ENCODE peak calls at places on chromosomes 13 and 19, in seven cellular contexts. M is lower leg skin, E is posterior vena cava, B is HEK293T, T is colonic mucosa, R is cardiac septum, D is GM03348. Z is an unnamed sample.

GRCh38 chr19:834216-834615 is 6.6 kb downstream of the AZU1 start:
- DNase-seq in E (no peak), M (no peak), R (no peak), D (no peak), B (no peak), T (no peak), Z (no peak)

GRCh38 chr13:45468676-45469075 is 3.9 kb downstream of the COG3 start:
- DNase-seq in B (no peak), D (no peak), R (no peak), T (peak), E (no peak), M (no peak), Z (no peak)

GRCh38 chr13:44870456-44870929 is 118.8 kb downstream of the NUFIP1 start:
- DNase-seq in R (no peak), E (no peak), T (peak), D (no peak), B (no peak), M (peak), Z (no peak)

GRCh38 chr13:35840991-35841604 is 290.1 kb downstream of the DCLK1 start:
- DNase-seq in R (no peak), T (no peak), D (no peak), E (no peak), M (no peak), B (no peak), Z (no peak)

GRCh38 chr13:41706189-41706588 is 248.8 kb downstream of the RGCC start:
- DNase-seq in M (no peak), B (no peak), E (no peak), R (no peak), T (no peak), D (no peak), Z (no peak)

GRCh38 chr19:19429361-19429760 is 23.9 kb downstream of the GATAD2A start:
- DNase-seq in D (no peak), M (no peak), B (no peak), T (no peak), R (no peak), E (no peak), Z (no peak)

GRCh38 chr19:39160889-39161672 is 35.5 kb downstream of the PAK4 start:
- DNase-seq in B (no peak), D (no peak), R (no peak), M (no peak), E (no peak), T (no peak), Z (no peak)

GRCh38 chr19:8500158-8500557 is 2.3 kb downstream of the PRAM1 start:
- DNase-seq in T (no peak), D (no peak), B (no peak), E (no peak), R (no peak), M (no peak), Z (peak)

GRCh38 chr19:56765107-56765506 is 75.4 kb downstream of the PEG3 start:
- DNase-seq in B (no peak), R (peak), E (peak), T (peak), D (no peak), M (no peak), Z (peak)

GRCh38 chr19:5143471-5144411 is 174.8 kb downstream of the KDM4B start:
- DNase-seq in R (no peak), M (no peak), E (peak), D (no peak), T (no peak), B (no peak), Z (no peak)

GRCh38 chr19:56309511-56310185 is 5.0 kb downstream of the ZSCAN5A start:
- DNase-seq in T (peak), E (peak), B (peak), R (peak), D (peak), M (no peak), Z (peak)

GRCh38 chr19:54792814-54793213 is 10.6 kb upstream of the KIR2DL4 start:
- DNase-seq in E (no peak), B (no peak), D (no peak), R (no peak), M (no peak), T (no peak), Z (no peak)

GRCh38 chr19:43634516-43634876 is 5.2 kb downstream of the CADM4 start:
- DNase-seq in R (no peak), T (no peak), D (no peak), B (no peak), M (no peak), E (no peak), Z (no peak)

GRCh38 chr19:42132851-42133528 is 744 bp upstream of the POU2F2 start:
- DNase-seq in T (peak), E (peak), M (peak), D (peak), R (peak), B (peak), Z (peak)

GRCh38 chr13:112104873-112105234 is 37.9 kb downstream of the SOX1 start:
- DNase-seq in M (no peak), E (no peak), R (no peak), D (no peak), T (no peak), B (no peak), Z (no peak)

GRCh38 chr13:106113796-106114195 is 421.7 kb downstream of the EFNB2 start:
- DNase-seq in R (no peak), E (no peak), T (no peak), D (no peak), B (no peak), M (no peak), Z (no peak)

GRCh38 chr19:46426506-46427162 is 2.1 kb downstream of the PNMA8C start:
- DNase-seq in B (no peak), R (no peak), E (no peak), T (peak), D (peak), M (no peak), Z (no peak)

GRCh38 chr13:102487330-102487729 is 85.5 kb upstream of the FGF14 start:
- DNase-seq in M (no peak), R (no peak), D (no peak), E (no peak), T (no peak), B (no peak), Z (no peak)

GRCh38 chr13:61670384-61671161 is 254.9 kb upstream of the PCDH20 start:
- DNase-seq in B (no peak), E (no peak), D (no peak), R (no peak), T (no peak), M (no peak), Z (no peak)

GRCh38 chr13:113548171-113548641 is 36.3 kb upstream of the TFDP1 start:
- DNase-seq in M (peak), B (no peak), E (peak), D (no peak), R (peak), T (peak), Z (peak)

GRCh38 chr19:12833747-12834417 is 497 bp downstream of the RTBDN start:
- DNase-seq in E (no peak), M (no peak), D (peak), R (no peak), T (peak), B (peak), Z (peak)

GRCh38 chr13:27264181-27264580 is 6.4 kb upstream of the RASL11A start:
- DNase-seq in T (no peak), E (no peak), R (no peak), B (no peak), D (peak), M (no peak), Z (no peak)

GRCh38 chr19:38233740-38234251 is 9.8 kb upstream of the DPF1 start:
- DNase-seq in R (peak), M (peak), B (peak), T (peak), D (peak), E (peak), Z (peak)

GRCh38 chr19:47447470-47448359 is 24.0 kb downstream of the SLC8A2 start:
- DNase-seq in D (peak), T (peak), M (no peak), E (no peak), R (no peak), B (peak), Z (no peak)

GRCh38 chr19:33396701-33397535 is 23.4 kb downstream of the CEBPG start:
- DNase-seq in M (no peak), E (peak), D (no peak), B (no peak), T (no peak), R (peak), Z (peak)

GRCh38 chr19:14480695-14481069 is 5.5 kb upstream of the PTGER1 start:
- DNase-seq in E (no peak), R (no peak), B (no peak), M (no peak), T (no peak), D (no peak), Z (no peak)

GRCh38 chr19:1206733-1207301 is 1.2 kb downstream of the STK11 start:
- DNase-seq in M (no peak), D (no peak), R (no peak), T (peak), E (peak), B (no peak), Z (no peak)

GRCh38 chr13:106028916-106029315 is 506.5 kb downstream of the EFNB2 start:
- DNase-seq in R (no peak), D (no peak), T (no peak), B (no peak), E (no peak), M (no peak), Z (no peak)

GRCh38 chr13:26772531-26772930 is 11.9 kb upstream of the GPR12 start:
- DNase-seq in B (no peak), M (no peak), R (no peak), E (no peak), D (no peak), T (no peak), Z (no peak)

Z was measured in left lung.